ENCODE peak calls at places on chromosomes 4 and X, in nine cellular contexts. G is endothelial cell of umbilical vein; I is testis; S is SK-N-SH; J is CD8-positive, alpha-beta memory T cell; U is right lobe of liver; X is ascending aorta; A is CD4-positive, alpha-beta memory T cell; Z is upper lobe of right lung. F is an unnamed sample.
A peak's percentile ranks its signal among the peaks of the same experiment; 100 is the strongest.

GRCh38 chr4:107034091-107034698 is 1.9 kb downstream of the DKK2 start:
- DNase-seq in U (no peak), X (no peak), J (no peak), G (peak; percentile 52), A (no peak), I (peak; percentile 56), S (peak; percentile 77), Z (peak; percentile 56), F (no peak)

GRCh38 chrX:41406211-41406610 is 40.9 kb upstream of the NYX start:
- DNase-seq in A (no peak), G (no peak), X (no peak), I (no peak), J (no peak), S (no peak), Z (no peak), U (no peak), F (no peak)

GRCh38 chrX:17294561-17294960 is 80.4 kb upstream of the NHS start:
- DNase-seq in S (no peak), G (no peak), I (no peak), U (no peak), Z (no peak), A (no peak), J (no peak), X (no peak), F (no peak)

GRCh38 chr4:6917445-6918241 is 8.0 kb downstream of the TBC1D14 start:
- DNase-seq in J (no peak), G (peak; percentile 55), X (peak; percentile 59), S (peak; percentile 56), U (peak; percentile 81), Z (peak; percentile 91), I (peak; percentile 60), A (peak; percentile 34), F (no peak)

GRCh38 chr4:76007089-76007559 is at the start of gene CXCL9:
- DNase-seq in S (no peak), J (no peak), G (no peak), I (no peak), A (no peak), U (no peak), Z (no peak), X (no peak), F (no peak)

GRCh38 chr4:81786063-81786763 is 314.5 kb upstream of the RASGEF1B start:
- DNase-seq in J (no peak), U (peak; percentile 53), Z (no peak), X (no peak), G (peak; percentile 15), A (no peak), S (no peak), I (no peak), F (no peak)

GRCh38 chrX:48890934-48891401 is 6.6 kb downstream of the TIMM17B start:
- DNase-seq in I (no peak), G (no peak), Z (no peak), A (no peak), J (no peak), X (no peak), U (no peak), S (peak; percentile 65), F (no peak)

GRCh38 chr4:122744229-122744628 is 11.7 kb downstream of the BBS12 start:
- DNase-seq in X (no peak), A (no peak), S (no peak), J (no peak), I (no peak), G (no peak), U (no peak), Z (no peak), F (no peak)

GRCh38 chr4:104425003-104425402 is 69.7 kb downstream of the CXXC4 start:
- DNase-seq in S (no peak), U (peak; percentile 40), G (no peak), I (peak; percentile 19), Z (no peak), A (no peak), X (no peak), J (no peak), F (no peak)

GRCh38 chr4:30537462-30537861 is 182.7 kb upstream of the PCDH7 start:
- DNase-seq in X (no peak), I (no peak), S (no peak), Z (no peak), J (no peak), A (no peak), G (peak; percentile 92), U (no peak), F (no peak)

GRCh38 chrX:102085706-102086105 is 39.8 kb upstream of the TCEAL2 start:
- DNase-seq in U (no peak), I (no peak), X (no peak), G (peak; percentile 1), S (no peak), A (no peak), Z (no peak), J (no peak), F (no peak)

DNA sequence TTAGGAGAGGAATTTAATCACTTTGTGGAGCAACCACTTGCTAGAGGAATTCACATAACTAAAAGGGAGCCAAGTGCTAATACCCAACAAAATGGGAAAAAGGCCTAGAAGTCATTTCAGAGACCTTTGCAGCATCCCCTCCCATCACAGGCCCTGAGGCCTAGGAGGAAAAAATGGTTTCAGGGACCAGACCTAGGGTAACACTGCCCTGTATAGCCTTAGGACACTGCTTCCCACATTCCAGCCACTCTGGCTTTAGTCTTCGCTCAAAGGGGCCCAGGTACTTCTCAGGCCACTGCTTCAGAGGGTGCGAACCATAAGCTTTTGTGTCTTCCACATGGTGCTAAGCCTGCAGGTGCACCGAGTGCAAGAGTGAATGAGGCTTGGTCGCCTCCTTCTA is 19.1 kb downstream of the SPANXN2 start:
- DNase-seq in A (no peak), U (no peak), J (no peak), I (no peak), G (no peak), Z (no peak), X (no peak), S (no peak), F (no peak)
- H3K9me3 ChIP-seq in A (no peaks in the 10 kb centered on the region), U (no peaks in the 10 kb centered on the region), J (no peaks in the 10 kb centered on the region), I (no peaks in the 10 kb centered on the region), G (no peaks in the 10 kb centered on the region), Z (no peaks in the 10 kb centered on the region), X (no peaks in the 10 kb centered on the region), S (no peaks in the 10 kb centered on the region), F (no peaks in the 10 kb centered on the region)

DNA sequence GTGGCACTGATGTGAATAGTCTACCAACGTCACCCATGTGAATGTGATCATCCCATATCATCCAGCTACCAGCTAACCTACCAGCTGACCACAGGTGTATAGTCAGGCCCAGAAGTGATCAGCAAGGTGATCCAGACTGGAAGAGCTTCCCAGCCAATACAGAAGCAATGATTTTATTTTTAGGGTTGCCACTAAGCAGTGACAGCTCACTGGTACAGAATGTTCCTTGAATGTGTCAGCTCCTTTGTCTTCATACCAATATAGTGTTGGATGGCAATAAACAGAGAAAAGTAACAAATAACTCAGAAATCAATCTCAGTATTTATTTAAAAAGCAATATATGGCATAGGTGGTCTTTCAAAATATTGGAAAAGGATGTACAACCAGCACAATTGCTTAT is 361.8 kb upstream of the CPEB2 start:
- DNase-seq in A (no peak), I (no peak), U (no peak), S (no peak), G (no peak), Z (no peak), X (no peak), J (no peak), F (no peak)
- H3K9me3 ChIP-seq in A (no peaks in the 10 kb centered on the region), I (no peaks in the 10 kb centered on the region), U (no peaks in the 10 kb centered on the region), S (no peaks in the 10 kb centered on the region), G (peaks cover 4% of the 10 kb centered on the region), Z (no peaks in the 10 kb centered on the region), X (no peaks in the 10 kb centered on the region), J (no peaks in the 10 kb centered on the region), F (no peaks in the 10 kb centered on the region)

GRCh38 chr4:142656178-142656577 is 189.9 kb downstream of the INPP4B start:
- DNase-seq in X (no peak), S (no peak), U (no peak), A (peak; percentile 21), J (no peak), Z (no peak), G (no peak), I (no peak), F (peak; percentile 5)
- H3K9me3 ChIP-seq in X (peaks cover 41% of the 10 kb centered on the region), S (peaks cover 26% of the 10 kb centered on the region), U (peaks cover 24% of the 10 kb centered on the region), A (peaks cover 46% of the 10 kb centered on the region), J (peaks cover 45% of the 10 kb centered on the region), Z (peaks cover 37% of the 10 kb centered on the region), G (peaks cover 7% of the 10 kb centered on the region), I (no peaks in the 10 kb centered on the region), F (peaks cover 20% of the 10 kb centered on the region)

GRCh38 chr4:328729-329128 is 8.9 kb upstream of the ZNF141 start:
- DNase-seq in Z (no peak), G (no peak), I (no peak), U (no peak), A (no peak), J (no peak), S (no peak), X (no peak), F (no peak)
- H3K9me3 ChIP-seq in Z (peaks cover 6% of the 10 kb centered on the region), G (no peaks in the 10 kb centered on the region), I (no peaks in the 10 kb centered on the region), U (peaks cover 7% of the 10 kb centered on the region), A (peaks cover 14% of the 10 kb centered on the region), J (no peaks in the 10 kb centered on the region), S (no peaks in the 10 kb centered on the region), X (no peaks in the 10 kb centered on the region), F (no peaks in the 10 kb centered on the region)

GRCh38 chrX:55132416-55132815 is 43.6 kb downstream of the PAGE2 start:
- DNase-seq in U (no peak), I (no peak), Z (no peak), S (no peak), G (no peak), X (no peak), A (no peak), J (no peak), F (no peak)
- H3K9me3 ChIP-seq in U (no peaks in the 10 kb centered on the region), I (no peaks in the 10 kb centered on the region), Z (no peaks in the 10 kb centered on the region), S (no peaks in the 10 kb centered on the region), G (no peaks in the 10 kb centered on the region), X (no peaks in the 10 kb centered on the region), A (no peaks in the 10 kb centered on the region), J (no peaks in the 10 kb centered on the region), F (no peaks in the 10 kb centered on the region)